ENCODE peak calls at places on chromosomes 16 and 17, in five cellular contexts. Q is GM23338, P is thoracic aorta, S is HL-60, C is ovary. R is an unnamed sample. For H3K27me3, the result is how much of the 10 kb centered on the place peaks cover.

GRCh38 chr17:35368086-35368824 is 5.2 kb downstream of the SLFN11 start:
- DNase-seq in Q (peak), P (no peak), S (peak), C (no peak), R (no peak)

GRCh38 chr17:48244814-48245213 is 137.2 kb downstream of the SNX11 start:
- DNase-seq in Q (no peak), P (no peak), S (no peak), C (no peak), R (no peak)

GRCh38 chr16:88487124-88487432 is 34.0 kb downstream of the ZFPM1 start:
- DNase-seq in Q (no peak), P (no peak), S (no peak), C (no peak), R (no peak)

GRCh38 chr16:81671738-81672597 is 107.1 kb upstream of the PLCG2 start:
- DNase-seq in Q (no peak), P (no peak), S (no peak), C (no peak), R (no peak)

GRCh38 chr16:84537431-84538151 is 33.1 kb upstream of the MEAK7 start:
- DNase-seq in Q (no peak), P (no peak), S (no peak), C (no peak), R (no peak)

GRCh38 chr17:11598274-11599221 is at the start of gene DNAH9:
- DNase-seq in Q (peak), P (peak), S (no peak), C (peak), R (peak)

GRCh38 chr16:2701713-2702437 is 18.1 kb downstream of the PRSS27 start:
- DNase-seq in Q (no peak), P (no peak), S (no peak), C (no peak), R (no peak)

GRCh38 chr16:49659356-49659755 is 196.6 kb downstream of the ZNF423 start:
- DNase-seq in Q (no peak), P (no peak), S (no peak), C (no peak), R (no peak)

GRCh38 chr16:81511371-81511770 is 66.8 kb downstream of the CMIP start:
- DNase-seq in Q (no peak), P (no peak), S (no peak), C (no peak), R (no peak)

GRCh38 chr16:17529982-17530760 is 59.4 kb upstream of the XYLT1 start:
- DNase-seq in Q (no peak), P (no peak), S (no peak), C (no peak), R (no peak)
- H3K4me3 ChIP-seq in Q (no peak), P (no peak), S (no peak), C (no peak), R (no peak)

GRCh38 chr17:69505740-69506139 is 91.2 kb downstream of the MAP2K6 start:
- DNase-seq in Q (no peak), P (no peak), S (no peak), C (no peak), R (no peak)

GRCh38 chr17:69502488-69502887 is 88.0 kb downstream of the MAP2K6 start:
- DNase-seq in Q (no peak), P (no peak), S (no peak), C (no peak), R (no peak)

GRCh38 chr17:69503711-69504110 is 89.2 kb downstream of the MAP2K6 start:
- DNase-seq in Q (no peak), P (no peak), S (no peak), C (no peak), R (no peak)

GRCh38 chr17:69508814-69509213 is 94.3 kb downstream of the MAP2K6 start:
- DNase-seq in Q (no peak), P (no peak), S (no peak), C (no peak), R (no peak)

GRCh38 chr17:69506489-69506888 is 92.0 kb downstream of the MAP2K6 start:
- DNase-seq in Q (peak), P (no peak), S (no peak), C (no peak), R (no peak)
- TF ChIP-seq CTCF in Q (peak), P (no peak), S (peak), C (no peak), R (peak)

GRCh38 chr16:67393111-67393789 is at the start of gene TPPP3:
- DNase-seq in Q (peak), P (peak), S (no peak), C (peak), R (peak)
- H3K27me3 ChIP-seq in Q (under half), P (under half), S (under half), C (under half), R (under half)

GRCh38 chr16:10969615-10970014 is 25.3 kb downstream of the CLEC16A start:
- DNase-seq in Q (no peak), P (no peak), S (peak), C (no peak), R (no peak)

GRCh38 chr16:10970065-10970464 is 25.7 kb downstream of the CLEC16A start:
- DNase-seq in Q (no peak), P (peak), S (no peak), C (no peak), R (no peak)

GRCh38 chr16:10972108-10972955 is 28.0 kb downstream of the CLEC16A start:
- DNase-seq in Q (no peak), P (no peak), S (no peak), C (peak), R (no peak)

GRCh38 chr16:10972956-10973464 is 28.6 kb downstream of the CLEC16A start:
- DNase-seq in Q (no peak), P (no peak), S (no peak), C (no peak), R (no peak)

DNA sequence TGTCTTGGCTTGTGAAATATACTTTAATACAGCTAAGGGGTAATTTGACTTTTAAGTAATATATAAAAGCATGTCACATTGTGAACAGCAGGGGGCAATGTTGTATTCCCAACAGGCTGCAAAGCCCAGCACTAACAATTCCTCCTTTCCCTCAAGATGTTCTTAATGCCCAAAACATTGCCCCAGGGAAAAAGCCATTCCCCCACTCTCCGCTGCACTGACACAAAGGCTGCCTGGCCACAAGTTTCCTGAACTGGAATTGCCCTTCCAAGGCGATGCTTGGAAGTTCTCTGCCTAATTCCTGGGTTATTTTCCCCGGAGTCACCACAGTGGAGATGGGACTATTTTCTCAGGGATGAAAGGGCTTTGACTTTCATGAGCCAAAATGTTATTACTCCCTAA is 27.2 kb downstream of the CLEC16A start:
- DNase-seq in Q (peak), P (no peak), S (no peak), C (peak), R (no peak)
- H3K4me3 ChIP-seq in Q (no peak), P (no peak), S (no peak), C (no peak), R (no peak)